ENCODE peak calls at places on chromosome 16, in ten cellular contexts. M, K, O, I, U, X, Y, S, T and A are unnamed samples.
A peak's percentile ranks its signal among the peaks of the same experiment; 100 is the strongest.

GRCh38 chr16:27429981-27430441 is 28.0 kb downstream of the IL21R start:
- DNase-seq in Y (no peak), X (no peak), M (no peak), I (peak; percentile 51), O (peak; percentile 2), T (no peak), K (no peak), U (no peak), S (no peak), A (no peak)

GRCh38 chr16:53219795-53220194 is 165.0 kb downstream of the CHD9 start:
- DNase-seq in Y (no peak), K (no peak), O (no peak), S (no peak), X (peak; percentile 43), T (no peak), U (no peak), I (no peak), M (no peak), A (no peak)

GRCh38 chr16:19744670-19745069 is 26.6 kb downstream of the IQCK start:
- DNase-seq in M (no peak), U (no peak), I (no peak), Y (no peak), O (no peak), K (no peak), S (no peak), T (no peak), X (no peak), A (no peak)

GRCh38 chr16:65745-66144 is 6.7 kb downstream of the RHBDF1 start:
- DNase-seq in K (peak; percentile 70), I (peak; percentile 92), M (peak; percentile 57), O (peak; percentile 78), T (peak; percentile 78), Y (no peak), X (peak; percentile 71), U (peak; percentile 95), S (peak; percentile 76), A (peak; percentile 86)

GRCh38 chr16:71648921-71649320 is 22.9 kb downstream of the MARVELD3 start:
- DNase-seq in S (no peak), T (no peak), M (no peak), O (no peak), K (no peak), Y (no peak), X (no peak), U (no peak), I (no peak), A (no peak)

GRCh38 chr16:66904846-66905632 is 13.6 kb downstream of the CDH16 start:
- DNase-seq in S (no peak), M (no peak), T (no peak), O (peak; percentile 57), I (no peak), U (peak; percentile 10), Y (no peak), K (no peak), X (peak; percentile 35), A (peak; percentile 30)

GRCh38 chr16:1416521-1416941 is 2.0 kb upstream of the UNKL start:
- DNase-seq in O (no peak), M (no peak), S (no peak), K (no peak), I (no peak), U (no peak), T (no peak), X (no peak), Y (no peak), A (no peak)

GRCh38 chr16:84209989-84210388 is 19.0 kb downstream of the ADAD2 start:
- DNase-seq in T (no peak), Y (no peak), M (no peak), O (no peak), S (no peak), K (no peak), X (no peak), U (no peak), I (no peak), A (no peak)

GRCh38 chr16:58417600-58417999 is 25.3 kb downstream of the GINS3 start:
- DNase-seq in O (peak; percentile 67), M (no peak), S (no peak), X (no peak), U (peak; percentile 49), K (no peak), T (no peak), Y (no peak), I (peak; percentile 29), A (peak; percentile 5)

GRCh38 chr16:9102379-9102778 is 10.9 kb downstream of the HAPSTR1 start:
- DNase-seq in M (peak; percentile 76), O (no peak), Y (no peak), T (no peak), X (peak; percentile 79), K (no peak), I (no peak), S (peak; percentile 42), U (no peak), A (no peak)

GRCh38 chr16:62194828-62195227 is 158.6 kb upstream of the CDH8 start:
- DNase-seq in T (no peak), X (no peak), I (no peak), S (no peak), O (no peak), Y (no peak), U (peak; percentile 6), M (no peak), K (no peak), A (no peak)

GRCh38 chr16:70638814-70639792 is 7.3 kb upstream of the IL34 start:
- DNase-seq in U (peak; percentile 67), M (no peak), S (no peak), K (no peak), Y (no peak), O (no peak), T (peak; percentile 49), I (no peak), X (peak; percentile 91), A (no peak)

GRCh38 chr16:11145821-11146211 is 110.2 kb downstream of the SOCS1 start:
- DNase-seq in M (no peak), Y (no peak), X (no peak), S (no peak), T (no peak), I (no peak), U (no peak), K (no peak), O (no peak), A (no peak)

GRCh38 chr16:28186752-28187151 is 25.0 kb downstream of the XPO6 start:
- DNase-seq in O (no peak), X (peak; percentile 18), Y (no peak), T (no peak), K (no peak), M (no peak), I (no peak), S (no peak), U (no peak), A (no peak)

GRCh38 chr16:88532434-88533241 is 37.6 kb upstream of the ZC3H18 start:
- DNase-seq in T (no peak), S (no peak), Y (no peak), X (no peak), O (no peak), M (no peak), K (no peak), I (no peak), U (no peak), A (no peak)

GRCh38 chr16:89312194-89312593 is 94.7 kb downstream of the ZNF778 start:
- DNase-seq in Y (no peak), I (no peak), M (no peak), T (no peak), X (no peak), U (no peak), K (no peak), O (no peak), S (no peak), A (no peak)

GRCh38 chr16:70709457-70709856 is 23.6 kb upstream of the MTSS2 start:
- DNase-seq in M (no peak), T (no peak), Y (no peak), S (no peak), I (no peak), K (no peak), O (no peak), U (no peak), X (no peak), A (peak; percentile 88)

GRCh38 chr16:84689126-84689525 is 10.7 kb upstream of the USP10 start:
- DNase-seq in S (peak; percentile 32), Y (no peak), T (no peak), I (no peak), K (no peak), U (no peak), M (peak; percentile 52), O (no peak), X (peak; percentile 76), A (no peak)

GRCh38 chr16:15853021-15853420 is 3.8 kb downstream of the MYH11 start:
- DNase-seq in I (no peak), U (no peak), X (no peak), K (no peak), T (no peak), S (no peak), M (no peak), Y (no peak), O (no peak), A (no peak)
- H3K27me3 ChIP-seq in I (peaks cover 18% of the 10 kb centered on the region), U (peaks cover 50% of the 10 kb centered on the region), X (peaks cover 29% of the 10 kb centered on the region), K (peaks cover 4% of the 10 kb centered on the region), T (no peaks in the 10 kb centered on the region), S (peaks cover 21% of the 10 kb centered on the region), M (peaks cover 33% of the 10 kb centered on the region), Y (no peaks in the 10 kb centered on the region), O (peaks cover 39% of the 10 kb centered on the region), A (no peaks in the 10 kb centered on the region)

DNA sequence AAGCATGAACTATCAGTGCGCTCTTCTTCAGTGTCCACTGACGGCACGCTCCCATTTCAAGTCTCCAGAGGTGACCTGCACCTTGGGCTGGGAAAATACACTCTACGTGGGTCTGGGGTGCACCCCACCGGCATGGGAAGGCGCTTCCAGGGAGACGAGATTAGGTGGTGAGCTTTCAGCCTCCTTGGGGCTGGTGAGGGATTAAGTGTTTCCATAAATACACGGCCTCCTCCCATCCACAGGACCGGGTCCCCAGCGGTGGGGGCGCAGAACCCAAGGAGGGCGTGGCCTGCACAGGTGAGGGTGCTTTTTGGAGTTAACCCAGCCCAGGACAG is 1.2 kb downstream of the C16orf74 start:
- DNase-seq in M (no peak), S (no peak), I (no peak), T (no peak), U (no peak), X (no peak), Y (no peak), O (no peak), K (no peak), A (no peak)
- H3K27me3 ChIP-seq in M (no peaks in the 10 kb centered on the region), S (no peaks in the 10 kb centered on the region), I (no peaks in the 10 kb centered on the region), T (peaks cover 10% of the 10 kb centered on the region), U (no peaks in the 10 kb centered on the region), X (no peaks in the 10 kb centered on the region), Y (peaks cover 7% of the 10 kb centered on the region), O (peaks cover 31% of the 10 kb centered on the region), K (no peaks in the 10 kb centered on the region), A (no peaks in the 10 kb centered on the region)

DNA sequence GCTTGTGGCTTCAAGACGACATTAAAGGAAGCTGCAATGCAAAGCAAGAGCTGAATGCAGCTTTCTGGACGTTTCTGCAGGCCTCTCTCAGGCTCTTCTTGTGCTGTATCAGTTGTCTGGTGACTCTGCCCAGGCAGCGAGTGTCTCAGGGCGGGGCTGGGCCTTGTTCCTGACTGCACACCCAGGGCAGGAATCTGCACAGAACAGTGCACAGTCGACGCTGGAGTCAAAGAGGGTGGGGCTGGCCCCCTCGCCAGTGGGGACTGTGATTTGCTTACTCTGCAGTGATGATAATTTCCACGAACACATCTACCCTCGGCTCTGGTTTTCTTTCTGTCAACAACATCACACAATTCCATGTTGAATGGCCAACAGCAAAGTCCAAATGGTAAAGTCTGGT is 60.7 kb downstream of the IRF8 start:
- DNase-seq in K (no peak), T (no peak), I (no peak), X (no peak), Y (no peak), S (no peak), O (no peak), U (no peak), M (no peak), A (no peak)
- H3K27me3 ChIP-seq in K (no peaks in the 10 kb centered on the region), T (no peaks in the 10 kb centered on the region), I (no peaks in the 10 kb centered on the region), X (no peaks in the 10 kb centered on the region), Y (no peaks in the 10 kb centered on the region), S (no peaks in the 10 kb centered on the region), O (no peaks in the 10 kb centered on the region), U (peaks cover 86% of the 10 kb centered on the region), M (no peaks in the 10 kb centered on the region), A (no peaks in the 10 kb centered on the region)

GRCh38 chr16:73326770-73327470 is 279.0 kb upstream of the ZFHX3 start:
- DNase-seq in U (no peak), M (no peak), O (no peak), X (no peak), Y (no peak), T (no peak), S (no peak), I (no peak), K (no peak), A (no peak)
- H3K27me3 ChIP-seq in U (no peaks in the 10 kb centered on the region), M (no peaks in the 10 kb centered on the region), O (no peaks in the 10 kb centered on the region), X (no peaks in the 10 kb centered on the region), Y (no peaks in the 10 kb centered on the region), T (no peaks in the 10 kb centered on the region), S (no peaks in the 10 kb centered on the region), I (no peaks in the 10 kb centered on the region), K (no peaks in the 10 kb centered on the region), A (no peaks in the 10 kb centered on the region)